ENCODE peak calls at places on chromosome 18, in four cellular contexts. U, R, B and E are unnamed samples.

GRCh38 chr18:519019-519879 is 18.7 kb upstream of the COLEC12 start:
- DNase-seq in B (peak), R (peak), U (peak), E (no peak)

GRCh38 chr18:76530391-76530790 is 35.3 kb upstream of the ZNF516 start:
- DNase-seq in B (no peak), R (no peak), U (no peak), E (no peak)

GRCh38 chr18:61589053-61589723 is 256.0 kb downstream of the CDH20 start:
- DNase-seq in B (peak), R (no peak), U (no peak), E (no peak)

GRCh38 chr18:65942103-65942502 is 191.3 kb downstream of the CDH7 start:
- DNase-seq in B (no peak), R (no peak), U (no peak), E (no peak)

GRCh38 chr18:49623571-49623970 is 61.7 kb downstream of the LIPG start:
- DNase-seq in B (no peak), R (no peak), U (no peak), E (no peak)

GRCh38 chr18:227902-228301 is 39.9 kb downstream of the THOC1 start:
- DNase-seq in R (no peak), B (no peak), U (no peak), E (no peak)

GRCh38 chr18:72848534-72849237 is 19.1 kb downstream of the NETO1 start:
- DNase-seq in U (no peak), B (no peak), R (no peak), E (no peak)

GRCh38 chr18:44655435-44655834 is 25.3 kb upstream of the SETBP1 start:
- DNase-seq in R (no peak), B (no peak), U (no peak), E (no peak)

GRCh38 chr18:14085770-14086458 is 46.3 kb downstream of the ZNF519 start:
- DNase-seq in R (no peak), B (no peak), U (no peak), E (no peak)

GRCh38 chr18:58615150-58616132 is 13.4 kb downstream of the ALPK2 start:
- DNase-seq in U (no peak), B (peak), R (no peak), E (no peak)

GRCh38 chr18:36688020-36688965 is 140.5 kb downstream of the TPGS2 start:
- DNase-seq in U (peak), R (peak), B (peak), E (peak)

DNA sequence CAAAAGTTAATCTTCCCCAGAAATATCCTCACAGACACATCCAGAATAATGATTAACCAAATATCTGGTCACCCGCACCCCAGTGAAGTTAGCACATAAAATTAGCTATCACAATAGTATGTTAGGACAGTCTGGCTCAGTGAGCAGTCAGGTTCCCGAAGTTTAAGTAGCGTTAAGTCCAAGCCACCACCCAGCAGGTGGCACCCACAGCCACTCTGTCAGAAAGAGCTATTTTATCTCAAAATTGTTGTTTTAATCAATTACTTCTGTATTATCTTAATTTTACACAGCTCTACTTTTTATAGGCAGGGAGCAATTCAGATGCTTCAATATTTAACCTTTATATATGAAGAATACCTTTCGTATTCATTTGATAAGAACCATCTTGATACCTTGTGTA is 537.5 kb downstream of the MBD2 start:
- DNase-seq in B (no peak), U (no peak), R (no peak), E (no peak)
- TF ChIP-seq CTCF in B (no peak), U (no peak), R (no peak), E (no peak)

GRCh38 chr18:54004828-54005227 is 219.6 kb downstream of the MBD2 start:
- DNase-seq in U (no peak), B (no peak), R (no peak), E (no peak)
- TF ChIP-seq CTCF in U (no peak), B (no peak), R (no peak), E (no peak)

GRCh38 chr18:31101148-31102019 is 837 bp downstream of the DSC2 start:
- DNase-seq in R (peak), U (peak), B (no peak), E (peak)
- TF ChIP-seq CTCF in R (no peak), U (no peak), B (no peak), E (no peak)

GRCh38 chr18:57438669-57439616 is 3.8 kb downstream of the ONECUT2 start:
- DNase-seq in B (no peak), R (no peak), U (no peak), E (no peak)
- TF ChIP-seq CTCF in B (no peak), R (no peak), U (no peak), E (peak)

DNA sequence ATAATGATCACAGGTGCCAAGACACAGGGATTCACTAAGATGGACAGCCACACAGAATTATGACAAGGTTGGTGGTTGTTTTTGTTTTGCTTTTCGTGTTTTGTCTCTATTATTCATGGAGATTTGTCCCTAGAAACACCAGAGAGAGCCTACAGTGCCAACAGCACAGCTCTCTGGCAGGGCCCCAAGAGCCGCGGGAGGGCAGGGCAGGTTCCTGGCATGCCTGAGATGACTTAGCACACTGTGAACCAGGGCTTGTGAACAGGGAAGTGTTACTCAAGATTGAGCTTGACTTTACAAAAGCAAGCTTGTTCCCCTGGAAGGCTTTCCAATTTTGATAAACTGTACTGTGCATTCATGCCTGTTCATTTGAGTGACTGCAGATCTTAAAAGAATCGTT is 437.4 kb upstream of the SALL3 start:
- DNase-seq in B (no peak), R (no peak), U (peak), E (no peak)
- TF ChIP-seq CTCF in B (no peak), R (no peak), U (no peak), E (no peak)

GRCh38 chr18:32770651-32771168 is 2.1 kb downstream of the KLHL14 start:
- DNase-seq in B (no peak), U (no peak), R (no peak), E (no peak)

GRCh38 chr18:32770181-32770650 is 2.6 kb downstream of the KLHL14 start:
- DNase-seq in U (peak), R (no peak), B (no peak), E (no peak)

GRCh38 chr18:32768646-32769206 is 4.1 kb downstream of the KLHL14 start:
- DNase-seq in B (no peak), U (no peak), R (no peak), E (no peak)

GRCh38 chr18:32771169-32771751 is 1.6 kb downstream of the KLHL14 start:
- DNase-seq in B (no peak), U (no peak), R (no peak), E (no peak)

GRCh38 chr18:32769242-32770180 is 3.3 kb downstream of the KLHL14 start:
- DNase-seq in U (peak), B (no peak), R (peak), E (peak)
- TF ChIP-seq CTCF in U (no peak), B (no peak), R (no peak), E (no peak)

GRCh38 chr18:35457140-35457704 is 40.5 kb downstream of the INO80C start:
- DNase-seq in U (no peak), R (no peak), B (no peak), E (no peak)
- TF ChIP-seq CTCF in U (no peak), R (no peak), B (no peak), E (no peak)

GRCh38 chr18:35662293-35663062 is 80.9 kb downstream of the GALNT1 start:
- DNase-seq in U (no peak), B (no peak), R (no peak), E (no peak)

GRCh38 chr18:35658112-35658511 is 76.6 kb downstream of the GALNT1 start:
- DNase-seq in R (no peak), B (no peak), U (no peak), E (no peak)

DNA sequence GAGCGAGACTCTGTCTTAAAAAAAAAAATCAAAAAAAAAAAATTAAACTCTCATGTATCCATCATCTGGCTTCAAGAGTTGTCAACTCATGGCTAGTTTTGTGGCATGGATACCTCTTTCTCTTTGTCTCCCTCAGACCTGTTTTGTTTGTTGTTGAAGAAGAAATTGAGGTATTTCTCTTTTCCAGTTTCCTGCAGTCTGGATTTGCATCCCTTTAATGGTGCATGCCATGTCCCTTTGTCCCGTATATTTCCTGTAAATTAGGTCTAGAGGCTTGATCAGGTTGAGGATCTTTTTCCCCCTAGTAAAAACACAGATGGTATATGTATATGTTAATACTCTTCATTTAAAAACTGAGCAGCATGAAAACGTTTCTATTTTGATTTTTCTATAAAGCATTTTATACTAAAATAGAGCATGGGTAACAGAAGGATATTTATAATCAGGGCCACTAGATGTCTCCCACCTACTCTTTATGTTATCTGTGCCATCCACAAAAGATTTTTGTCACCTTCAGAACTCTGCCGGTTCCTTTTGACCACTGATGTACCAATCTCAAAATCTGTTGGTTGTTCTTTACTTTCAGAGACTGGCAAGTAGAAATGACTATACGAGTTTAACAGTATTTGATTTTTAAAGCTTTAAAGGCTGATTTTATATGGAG is 80.1 kb downstream of the GALNT1 start:
- DNase-seq in U (no peak), R (no peak), B (no peak), E (no peak)
- TF ChIP-seq CTCF in U (no peak), R (no peak), B (peak), E (no peak)

GRCh38 chr18:74242451-74243096 is 49.2 kb downstream of the CYB5A start:
- DNase-seq in U (peak), R (no peak), B (no peak), E (peak)
- TF ChIP-seq CTCF in U (no peak), R (no peak), B (no peak), E (peak)